ENCODE peak calls at places on chromosomes 6 and 20, in five cellular contexts. Z is stimulated activated naive CD8-positive, alpha-beta T cell treated with anti-CD3 and anti-CD28 coated beads, Interleukin-15, Interleukin-2, amounts not matched to agents 100 U/mL and 50 U/mL, for 24 hours; K is breast epithelium; V is stimulated activated CD4-positive, alpha-beta T cell treated with anti-CD3 and anti-CD28 coated beads, TNF-alpha, amount 100 ng/mL, for 4 hours; F is SK-MEL-5. J is an unnamed sample.

GRCh38 chr6:90460067-90460466 is 126.8 kb downstream of the MAP3K7 start:
- DNase-seq in F (no peak), Z (peak), V (no peak), K (no peak), J (no peak)

GRCh38 chr6:125750692-125751333 is 1.4 kb downstream of the HEY2 start:
- DNase-seq in Z (no peak), K (no peak), F (no peak), V (no peak), J (no peak)

GRCh38 chr6:121516331-121516730 is 80.9 kb downstream of the GJA1 start:
- DNase-seq in V (no peak), Z (no peak), F (no peak), K (no peak), J (peak)

GRCh38 chr6:169669147-169669546 is 32.7 kb downstream of the WDR27 start:
- DNase-seq in F (no peak), K (no peak), Z (no peak), V (no peak), J (no peak)

GRCh38 chr20:57698191-57698866 is 11.5 kb downstream of the PMEPA1 start:
- DNase-seq in K (peak), F (peak), V (no peak), Z (peak), J (peak)

GRCh38 chr6:27889628-27890315 is 22.4 kb downstream of the OR2B2 start:
- DNase-seq in Z (no peak), K (no peak), F (no peak), V (no peak), J (no peak)

GRCh38 chr6:31585531-31585930 is 546 bp upstream of the LST1 start:
- DNase-seq in F (peak), K (no peak), Z (peak), V (no peak), J (no peak)

GRCh38 chr20:58294497-58295455 is 14.7 kb upstream of the RAB22A start:
- DNase-seq in V (no peak), F (no peak), Z (no peak), K (no peak), J (peak)